ENCODE peak calls at places on chromosomes 12 and 14, in six cellular contexts. G is PC-3, Q is lower lobe of right lung, E is transverse colon, S is colonic mucosa, D is left ventricle myocardium inferior. H is an unnamed sample.

GRCh38 chr12:65615091-65615490 is 209.2 kb upstream of the HMGA2 start:
- DNase-seq in G (peak; percentile 5), Q (no peak), E (no peak), S (no peak), D (no peak), H (no peak)

GRCh38 chr12:124779161-124780141 is 84.2 kb downstream of the SCARB1 start:
- DNase-seq in G (no peak), Q (no peak), E (no peak), S (no peak), D (no peak), H (no peak)

GRCh38 chr12:111322336-111323250 is 46.3 kb downstream of the PHETA1 start:
- DNase-seq in G (no peak), Q (no peak), E (no peak), S (no peak), D (peak; percentile 27), H (peak; percentile 76)

GRCh38 chr12:22357531-22357930 is 23.0 kb upstream of the ST8SIA1 start:
- DNase-seq in G (no peak), Q (no peak), E (no peak), S (no peak), D (no peak), H (no peak)

GRCh38 chr14:76953196-76953945 is 75.1 kb downstream of the IRF2BPL start:
- DNase-seq in G (peak; percentile 98), Q (peak; percentile 82), E (peak; percentile 71), S (peak; percentile 78), D (peak; percentile 59), H (peak; percentile 81)

GRCh38 chr14:76306131-76306530 is 69.8 kb upstream of the ESRRB start:
- DNase-seq in G (no peak), Q (no peak), E (no peak), S (no peak), D (no peak), H (no peak)

GRCh38 chr14:90848944-90849731 is 32.9 kb upstream of the TTC7B start:
- DNase-seq in G (no peak), Q (no peak), E (no peak), S (no peak), D (no peak), H (no peak)

GRCh38 chr12:55715169-55715764 is 579 bp upstream of the BLOC1S1 start:
- DNase-seq in G (no peak), Q (no peak), E (no peak), S (no peak), D (no peak), H (no peak)

GRCh38 chr14:69713127-69713800 is 53.7 kb upstream of the SRSF5 start:
- DNase-seq in G (no peak), Q (no peak), E (peak; percentile 47), S (no peak), D (no peak), H (no peak)

GRCh38 chr12:131552167-131552863 is 158.6 kb upstream of the SFSWAP start:
- DNase-seq in G (no peak), Q (no peak), E (no peak), S (no peak), D (no peak), H (no peak)

GRCh38 chr12:67358686-67359374 is 89.7 kb downstream of the CAND1 start:
- DNase-seq in G (no peak), Q (no peak), E (no peak), S (no peak), D (no peak), H (no peak)

GRCh38 chr12:95608252-95609033 is 57.2 kb upstream of the USP44 start:
- DNase-seq in G (peak; percentile 91), Q (peak; percentile 82), E (no peak), S (peak; percentile 25), D (peak; percentile 64), H (peak; percentile 74)

GRCh38 chr12:130952106-130952505 is 1.6 kb upstream of the ADGRD1 start:
- DNase-seq in G (no peak), Q (no peak), E (no peak), S (no peak), D (no peak), H (no peak)

GRCh38 chr12:51419473-51420228 is 5.0 kb upstream of the SLC4A8 start:
- DNase-seq in G (peak; percentile 28), Q (no peak), E (no peak), S (no peak), D (no peak), H (no peak)

GRCh38 chr12:66269757-66270383 is 32.4 kb upstream of the HELB start:
- DNase-seq in G (peak; percentile 68), Q (no peak), E (no peak), S (no peak), D (no peak), H (no peak)

GRCh38 chr12:58302487-58303011 is 361.2 kb downstream of the ATP23 start:
- DNase-seq in G (peak; percentile 88), Q (no peak), E (peak; percentile 17), S (peak; percentile 51), D (no peak), H (no peak)

GRCh38 chr14:91272341-91273272 is 28.1 kb upstream of the GPR68 start:
- DNase-seq in G (no peak), Q (no peak), E (no peak), S (no peak), D (no peak), H (no peak)

DNA sequence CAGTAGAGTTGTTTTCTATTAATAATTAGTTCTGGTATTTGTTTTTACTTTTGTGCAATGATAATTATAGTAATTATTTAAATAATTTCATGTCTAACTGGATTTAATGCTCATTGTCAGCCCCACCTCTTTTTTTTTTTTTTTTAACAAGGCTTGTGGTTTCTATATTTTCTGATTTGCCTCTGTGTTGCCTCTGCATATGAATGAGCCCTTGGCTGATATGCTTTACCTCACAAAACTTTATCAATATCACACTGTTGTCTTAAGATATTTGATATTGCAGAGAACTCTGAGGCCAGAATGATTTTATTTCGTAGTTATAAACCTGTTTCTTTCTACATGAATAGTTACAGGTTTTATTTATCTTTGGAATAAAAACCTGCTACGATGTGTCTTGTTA is 116.2 kb upstream of the ATP2B1 start:
- DNase-seq in G (no peak), Q (no peak), E (no peak), S (no peak), D (no peak), H (no peak)
- H3K4me1 ChIP-seq in G (peaks cover 23% of the 10 kb centered on the region), Q (no peaks in the 10 kb centered on the region), E (no peaks in the 10 kb centered on the region), S (no peaks in the 10 kb centered on the region), D (no peaks in the 10 kb centered on the region), H (no peaks in the 10 kb centered on the region)

DNA sequence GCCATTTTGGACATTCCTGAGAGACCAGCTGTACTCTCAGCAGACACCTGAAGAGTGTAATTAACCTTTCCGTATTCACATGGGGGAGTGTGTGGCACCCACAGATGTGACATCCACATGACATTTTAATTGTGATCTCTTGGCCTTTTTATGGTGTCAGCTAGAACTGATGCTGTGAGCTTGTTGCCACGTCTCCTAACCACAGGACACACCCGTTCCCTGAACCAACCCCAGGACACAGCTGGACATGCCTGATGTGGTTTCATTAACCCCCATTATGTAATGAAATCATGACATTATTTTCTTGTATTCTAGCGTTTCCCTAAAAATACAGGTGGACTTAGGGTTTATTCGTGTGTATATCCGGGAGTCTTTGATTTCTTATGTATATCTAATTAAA is 1036.1 kb downstream of the TMEM121 start:
- DNase-seq in G (no peak), Q (no peak), E (no peak), S (no peak), D (no peak), H (no peak)
- H3K9me3 ChIP-seq in G (peaks cover 3% of the 10 kb centered on the region), Q (no peaks in the 10 kb centered on the region), E (no peaks in the 10 kb centered on the region), S (no peaks in the 10 kb centered on the region), D (no peaks in the 10 kb centered on the region), H (no peaks in the 10 kb centered on the region)

GRCh38 chr12:110111476-110112334 is 12.5 kb upstream of the IFT81 start:
- DNase-seq in G (no peak), Q (no peak), E (no peak), S (no peak), D (no peak), H (peak; percentile 40)

GRCh38 chr12:110109837-110110535 is 14.2 kb upstream of the IFT81 start:
- DNase-seq in G (no peak), Q (no peak), E (no peak), S (no peak), D (no peak), H (no peak)

GRCh38 chr12:110108309-110109036 is 15.7 kb upstream of the IFT81 start:
- DNase-seq in G (no peak), Q (no peak), E (no peak), S (no peak), D (peak; percentile 21), H (no peak)

GRCh38 chr12:110107369-110108281 is 16.5 kb upstream of the IFT81 start:
- DNase-seq in G (peak; percentile 31), Q (no peak), E (peak; percentile 19), S (no peak), D (peak; percentile 20), H (peak; percentile 36)

GRCh38 chr12:110109037-110109836 is 14.9 kb upstream of the IFT81 start:
- DNase-seq in G (peak; percentile 96), Q (peak; percentile 73), E (peak; percentile 61), S (peak; percentile 54), D (peak; percentile 61), H (no peak)
- TF ChIP-seq CTCF in G (no peak), Q (no peak), E (peak; percentile 46), S (no peak), D (no peak), H (no peak)

GRCh38 chr12:4030938-4031702 is 157.9 kb upstream of the PARP11 start:
- DNase-seq in G (peak; percentile 92), Q (peak; percentile 92), E (peak; percentile 92), S (peak; percentile 90), D (peak; percentile 82), H (peak; percentile 91)

GRCh38 chr12:4034926-4035325 is 161.7 kb upstream of the PARP11 start:
- DNase-seq in G (no peak), Q (no peak), E (no peak), S (no peak), D (no peak), H (no peak)

GRCh38 chr12:4031703-4032291 is 158.6 kb upstream of the PARP11 start:
- DNase-seq in G (peak; percentile 28), Q (peak; percentile 60), E (peak; percentile 29), S (peak; percentile 29), D (peak; percentile 20), H (peak; percentile 67)

GRCh38 chr12:4036872-4037271 is 163.7 kb upstream of the PARP11 start:
- DNase-seq in G (no peak), Q (no peak), E (no peak), S (no peak), D (no peak), H (no peak)

DNA sequence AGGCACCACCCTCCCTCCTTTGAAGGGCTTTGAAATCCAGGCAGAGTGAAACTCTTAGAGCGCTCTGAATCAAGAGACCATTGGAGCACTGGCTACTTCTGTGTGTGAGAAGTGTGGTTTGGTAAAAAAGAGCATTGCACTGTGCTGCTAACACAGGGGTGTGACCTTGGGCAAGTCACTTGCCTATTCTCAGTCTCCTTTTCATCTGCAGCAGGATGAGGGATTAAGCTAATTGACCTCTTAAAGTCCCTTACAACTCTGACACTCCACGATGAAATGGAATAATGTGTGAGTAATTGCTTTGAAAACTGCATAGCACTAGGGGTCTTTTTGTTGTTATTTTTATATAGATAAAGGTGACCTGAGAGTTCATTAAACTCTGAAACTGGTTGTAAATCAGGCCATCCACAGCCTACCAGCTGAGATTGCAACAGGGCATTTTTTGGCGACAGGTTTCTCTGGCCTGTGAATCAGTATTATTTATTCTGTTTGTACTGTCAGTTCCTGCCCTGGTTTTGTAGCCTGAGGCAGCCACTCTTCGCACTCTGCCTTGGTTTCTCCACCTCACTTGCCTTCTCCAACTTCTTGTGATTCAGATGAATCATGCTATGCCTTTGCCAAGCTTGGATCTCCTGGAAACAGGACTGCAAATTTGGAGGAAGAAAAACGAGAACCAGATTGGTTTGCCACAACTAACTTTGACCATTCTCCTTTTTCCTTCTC is 159.9 kb upstream of the PARP11 start:
- DNase-seq in G (peak; percentile 48), Q (no peak), E (no peak), S (no peak), D (no peak), H (no peak)
- H3K4me1 ChIP-seq in G (peaks cover 14% of the 10 kb centered on the region), Q (peaks cover 26% of the 10 kb centered on the region), E (peaks cover 20% of the 10 kb centered on the region), S (peaks cover 2% of the 10 kb centered on the region), D (peaks cover 13% of the 10 kb centered on the region), H (peaks cover 23% of the 10 kb centered on the region)

GRCh38 chr14:85464135-85464534 is 65.8 kb upstream of the FLRT2 start:
- DNase-seq in G (no peak), Q (no peak), E (no peak), S (no peak), D (no peak), H (no peak)
- H3K9me3 ChIP-seq in G (no peaks in the 10 kb centered on the region), Q (no peaks in the 10 kb centered on the region), E (no peaks in the 10 kb centered on the region), S (no peaks in the 10 kb centered on the region), D (no peaks in the 10 kb centered on the region), H (no peaks in the 10 kb centered on the region)